ENCODE peak calls at places on chromosome 14, in seven cellular contexts. S is IMR-90, V is Peyer's patch, P is body of pancreas, Q is stomach, X is A549, Y is ovary. Z is an unnamed sample. For H3K4me1, the result is how much of the 10 kb centered on the place peaks cover.

GRCh38 chr14:84976805-84977204 is 553.1 kb upstream of the FLRT2 start:
- DNase-seq in P (no peak), X (no peak), Q (no peak), V (no peak), S (no peak), Y (no peak), Z (no peak)

GRCh38 chr14:88553886-88554457 is 835 bp downstream of the PTPN21 start:
- DNase-seq in X (no peak), V (no peak), Q (no peak), S (peak), P (peak), Y (peak), Z (no peak)

GRCh38 chr14:26905219-26905618 is 307.4 kb upstream of the NOVA1 start:
- DNase-seq in Q (no peak), S (no peak), Y (no peak), X (no peak), V (no peak), P (no peak), Z (no peak)

GRCh38 chr14:78450945-78451344 is 280.8 kb downstream of the NRXN3 start:
- DNase-seq in Q (no peak), Y (no peak), X (no peak), P (peak), V (no peak), S (no peak), Z (no peak)

GRCh38 chr14:53894456-53894855 is 62.2 kb downstream of the BMP4 start:
- DNase-seq in P (no peak), S (peak), Q (no peak), Y (no peak), V (no peak), X (no peak), Z (no peak)

GRCh38 chr14:52949711-52950409 is 990 bp downstream of the FERMT2 start:
- DNase-seq in V (no peak), X (peak), P (peak), S (peak), Y (peak), Q (no peak), Z (no peak)

GRCh38 chr14:103107455-103107854 is 12.9 kb downstream of the EXOC3L4 start:
- DNase-seq in S (no peak), Q (no peak), P (no peak), Y (no peak), V (no peak), X (no peak), Z (peak)

GRCh38 chr14:19823765-19824164 is 20.2 kb downstream of the OR4N2 start:
- DNase-seq in S (no peak), X (no peak), V (no peak), Q (no peak), Y (no peak), P (no peak), Z (no peak)

GRCh38 chr14:51609251-51609986 is 42.3 kb upstream of the FRMD6 start:
- DNase-seq in V (no peak), P (no peak), Y (no peak), X (no peak), Q (no peak), S (peak), Z (no peak)

GRCh38 chr14:50045837-50046236 is 70.5 kb downstream of the VCPKMT start:
- DNase-seq in X (no peak), S (no peak), P (no peak), V (no peak), Q (no peak), Y (no peak), Z (no peak)

GRCh38 chr14:27056586-27056985 is 458.8 kb upstream of the NOVA1 start:
- DNase-seq in V (no peak), Q (no peak), S (no peak), Y (no peak), X (no peak), P (no peak), Z (no peak)

GRCh38 chr14:67943947-67944346 is 124.4 kb downstream of the RAD51B start:
- DNase-seq in V (no peak), Q (peak), S (peak), Y (peak), P (peak), X (peak), Z (no peak)

GRCh38 chr14:92846162-92846897 is 52.2 kb downstream of the GOLGA5 start:
- DNase-seq in Y (no peak), X (peak), Q (no peak), V (no peak), P (peak), S (peak), Z (no peak)

GRCh38 chr14:32417956-32418552 is 89.0 kb downstream of the AKAP6 start:
- DNase-seq in Y (no peak), V (no peak), X (peak), P (peak), Q (peak), S (peak), Z (no peak)

GRCh38 chr14:68557648-68558047 is 235.2 kb downstream of the ZFP36L1 start:
- DNase-seq in Q (no peak), S (no peak), Y (no peak), X (no peak), P (no peak), V (no peak), Z (no peak)

GRCh38 chr14:89198544-89199329 is 218.3 kb downstream of the FOXN3 start:
- DNase-seq in S (peak), Q (peak), X (no peak), P (peak), V (no peak), Y (no peak), Z (no peak)

GRCh38 chr14:33685026-33685425 is 265.8 kb downstream of the EGLN3 start:
- DNase-seq in P (no peak), Y (no peak), V (no peak), S (no peak), X (no peak), Q (no peak), Z (no peak)

GRCh38 chr14:20332386-20332945 is 613 bp downstream of the CCNB1IP1 start:
- DNase-seq in P (peak), Y (no peak), X (no peak), Q (no peak), S (no peak), V (no peak), Z (no peak)

GRCh38 chr14:44898547-44898946 is 63.2 kb downstream of the KLHL28 start:
- DNase-seq in P (no peak), V (no peak), X (no peak), Y (no peak), S (peak), Q (no peak), Z (no peak)

GRCh38 chr14:29710015-29710414 is 217.6 kb downstream of the PRKD1 start:
- DNase-seq in P (no peak), V (no peak), Y (no peak), Q (no peak), S (peak), X (no peak), Z (no peak)

GRCh38 chr14:41062826-41063225 is 543.9 kb upstream of the LRFN5 start:
- DNase-seq in X (peak), Q (no peak), S (peak), Y (no peak), P (no peak), V (no peak), Z (no peak)

GRCh38 chr14:72611956-72612500 is 281.9 kb downstream of the DPF3 start:
- DNase-seq in P (no peak), V (no peak), Q (no peak), X (no peak), S (no peak), Y (no peak), Z (no peak)

GRCh38 chr14:71061458-71061857 is 154.2 kb downstream of the PCNX1 start:
- DNase-seq in S (peak), V (no peak), X (no peak), Q (no peak), Y (no peak), P (no peak), Z (no peak)

GRCh38 chr14:81272322-81272721 is 51.6 kb upstream of the GTF2A1 start:
- DNase-seq in S (no peak), Y (no peak), V (no peak), Q (no peak), P (no peak), X (no peak), Z (no peak)

GRCh38 chr14:57295261-57295660 is 26.5 kb downstream of the AP5M1 start:
- DNase-seq in S (no peak), Q (no peak), X (no peak), Y (no peak), P (no peak), V (no peak), Z (no peak)

GRCh38 chr14:48771717-48772116 is 814.5 kb downstream of the RPS29 start:
- DNase-seq in Y (no peak), P (no peak), V (no peak), Q (no peak), X (no peak), S (peak), Z (no peak)

DNA sequence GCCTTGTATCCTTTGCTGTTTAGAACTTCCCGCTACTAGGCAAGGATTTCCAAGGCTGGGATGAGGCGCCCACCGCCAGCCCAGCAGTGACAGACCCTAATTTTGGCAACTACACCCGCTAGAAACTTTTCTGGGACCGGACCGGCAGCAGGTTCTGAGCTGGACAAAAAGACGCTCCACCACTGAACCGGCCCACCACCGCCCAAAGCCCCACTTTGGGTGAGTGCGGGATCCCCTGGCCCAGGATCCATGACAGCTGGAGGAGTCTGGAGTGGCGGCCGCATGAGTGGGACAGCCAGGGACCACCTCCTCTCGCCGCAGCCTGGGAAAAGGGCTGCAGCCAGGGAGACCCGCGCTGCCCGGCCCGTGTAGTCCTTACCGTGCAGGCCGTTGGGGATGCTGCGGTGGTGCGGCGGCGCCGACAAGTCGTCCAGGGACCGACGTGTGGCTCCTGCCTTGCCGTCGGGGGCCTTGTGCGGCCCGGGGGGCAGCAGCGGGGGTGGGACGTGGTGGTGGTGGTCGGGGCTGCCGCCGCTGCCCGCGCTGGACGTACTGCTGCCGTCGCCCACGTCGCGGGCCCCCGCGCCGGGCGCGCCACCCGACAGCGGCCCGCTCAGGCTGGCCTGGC is 1.1 kb downstream of the CCDC85C start:
- DNase-seq in P (no peak), S (no peak), Q (no peak), V (no peak), Y (no peak), X (no peak), Z (no peak)
- H3K4me1 ChIP-seq in P (half or more), S (under half), Q (half or more), V (under half), Y (under half), X (half or more), Z (under half)

DNA sequence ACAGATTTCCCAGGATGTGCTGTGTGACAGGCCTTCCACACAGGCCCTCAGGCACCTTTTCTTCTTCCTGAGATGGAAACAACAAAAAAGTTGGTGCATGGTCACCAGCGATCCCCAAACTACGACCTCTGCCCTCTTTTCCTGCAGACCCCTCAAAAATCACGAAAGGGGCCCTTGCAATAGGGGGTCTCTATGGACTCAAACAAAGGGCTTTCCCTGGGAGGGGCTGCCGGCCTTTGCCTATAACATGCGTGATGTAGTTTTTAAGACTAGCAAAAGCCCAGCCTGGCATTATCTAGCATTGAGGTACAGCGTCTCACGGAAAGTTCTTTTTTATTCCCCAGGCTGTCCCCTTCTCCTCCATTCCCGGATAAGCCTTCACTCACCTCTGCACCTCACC is 71.2 kb downstream of the DIO3 start:
- DNase-seq in Y (no peak), V (no peak), X (no peak), Q (no peak), S (no peak), P (no peak), Z (no peak)
- H3K4me3 ChIP-seq in Y (no peak), V (no peak), X (no peak), Q (no peak), S (no peak), P (no peak), Z (no peak)

GRCh38 chr14:77036484-77037337 is 8.2 kb upstream of the IRF2BPL start:
- DNase-seq in Q (no peak), V (no peak), S (no peak), Y (no peak), P (no peak), X (no peak), Z (no peak)

GRCh38 chr14:77039285-77040058 is 11.0 kb upstream of the IRF2BPL start:
- DNase-seq in X (no peak), Y (peak), S (peak), V (no peak), Q (no peak), P (no peak), Z (no peak)

GRCh38 chr14:77037338-77037782 is 8.9 kb upstream of the IRF2BPL start:
- DNase-seq in X (no peak), Y (no peak), S (no peak), V (no peak), Q (no peak), P (no peak), Z (no peak)

GRCh38 chr14:77040059-77040308 is 11.5 kb upstream of the IRF2BPL start:
- DNase-seq in S (no peak), Q (no peak), P (no peak), Y (no peak), V (no peak), X (no peak), Z (no peak)

GRCh38 chr14:77037886-77038511 is 9.5 kb upstream of the IRF2BPL start:
- DNase-seq in V (no peak), P (no peak), S (no peak), X (no peak), Q (no peak), Y (peak), Z (peak)
- TF ChIP-seq POLR2A in V (no peak), P (no peak), S (no peak), X (no peak), Q (no peak), Y (no peak), Z (no peak)

DNA sequence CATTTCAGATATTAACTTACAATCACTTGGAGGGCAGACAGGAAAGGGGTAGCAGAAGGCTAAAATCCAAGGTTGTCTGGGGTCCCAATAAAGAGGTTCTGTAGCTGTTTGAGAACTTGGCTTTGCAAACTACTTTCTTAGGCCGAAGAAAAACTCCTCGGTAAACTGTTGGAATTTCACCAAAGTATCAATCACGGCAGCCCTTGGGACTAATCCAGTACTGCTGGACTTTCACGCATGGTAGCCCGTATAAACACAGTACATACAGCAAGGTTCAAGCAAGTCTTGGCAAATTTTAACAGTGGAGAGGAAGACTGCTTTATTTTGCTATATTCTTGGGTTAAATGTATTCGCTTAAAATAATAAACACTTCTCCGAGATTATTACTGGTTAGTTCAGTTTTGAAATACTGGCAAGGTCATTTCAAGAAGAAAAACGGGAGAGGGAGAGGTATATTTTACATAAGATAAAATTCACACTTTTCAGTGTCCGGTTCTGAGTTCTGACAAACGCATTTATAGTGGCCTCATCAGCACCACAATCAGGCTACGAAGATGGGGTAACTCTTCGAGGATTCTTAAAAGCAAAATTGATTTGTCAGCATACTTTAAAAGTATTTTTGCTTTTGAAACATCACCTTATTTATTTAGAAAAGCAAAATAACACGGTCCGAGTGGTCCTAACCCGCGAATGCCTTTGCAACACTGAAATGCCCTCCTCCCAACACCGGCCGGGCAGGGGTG is 1.3 kb downstream of the SETD3 start:
- DNase-seq in Q (no peak), P (peak), X (no peak), Y (no peak), V (no peak), S (peak), Z (no peak)
- H3K4me1 ChIP-seq in Q (half or more), P (under half), X (under half), Y (under half), V (under half), S (under half), Z (under half)

GRCh38 chr14:36951380-36951911 is 221.0 kb downstream of the SLC25A21 start:
- DNase-seq in P (no peak), Y (no peak), Q (no peak), V (no peak), S (no peak), X (no peak), Z (no peak)
- H3K4me3 ChIP-seq in P (no peak), Y (no peak), Q (no peak), V (no peak), S (no peak), X (no peak), Z (no peak)

GRCh38 chr14:39857656-39858055 is 425.4 kb upstream of the FBXO33 start:
- DNase-seq in X (no peak), S (no peak), V (no peak), P (no peak), Y (no peak), Q (no peak), Z (no peak)
- TF ChIP-seq POLR2A in X (no peak), S (no peak), V (no peak), P (no peak), Y (no peak), Q (no peak), Z (no peak)

GRCh38 chr14:94591073-94591472 is 9.8 kb downstream of the SERPINA5 start:
- DNase-seq in X (no peak), Q (no peak), P (no peak), S (no peak), V (no peak), Y (no peak), Z (no peak)
- H3K4me1 ChIP-seq in X (under half), Q (under half), P (half or more), S (under half), V (under half), Y (under half), Z (half or more)